ENCODE peak calls at places on chromosomes 7 and 10, in seven cellular contexts. E is naive B cell; Y is hippocampal formation; Q is hepatic stellate cell; C is NCI-H460; A is NCI-H2171; F is stimulated activated CD4-positive, alpha-beta T cell treated with anti-CD3 and anti-CD28 coated beads, Interleukin-2, amount 100 ng/mL, for 48 hours. O is an unnamed sample.

GRCh38 chr7:149245744-149246143 is 6.3 kb downstream of the ZNF212 start:
- DNase-seq in E (no peak), A (no peak), Q (no peak), C (no peak), Y (no peak), F (no peak), O (no peak)

GRCh38 chr10:31147220-31147608 is 115.5 kb upstream of the ZNF438 start:
- DNase-seq in C (no peak), A (no peak), Y (no peak), F (no peak), E (no peak), Q (peak; percentile 58), O (no peak)

GRCh38 chr7:112546723-112547513 is 66.1 kb downstream of the LSMEM1 start:
- DNase-seq in Y (no peak), A (no peak), F (no peak), E (no peak), Q (no peak), C (no peak), O (no peak)

GRCh38 chr10:78784454-78785414 is 284.0 kb upstream of the ZMIZ1 start:
- DNase-seq in F (no peak), E (no peak), A (no peak), C (no peak), Y (no peak), Q (no peak), O (no peak)

GRCh38 chr10:133080683-133081040 is 7.1 kb upstream of the ADGRA1 start:
- DNase-seq in Q (no peak), C (no peak), F (no peak), E (no peak), Y (no peak), A (no peak), O (no peak)

GRCh38 chr10:85603167-85603940 is 763.2 kb downstream of the GRID1 start:
- DNase-seq in E (no peak), A (no peak), Y (no peak), F (no peak), C (no peak), Q (no peak), O (no peak)

GRCh38 chr10:79142064-79142491 is 73.3 kb downstream of the ZMIZ1 start:
- DNase-seq in Y (no peak), A (no peak), E (no peak), F (no peak), Q (no peak), C (no peak), O (no peak)

GRCh38 chr10:127907411-127908105 is 655 bp downstream of the PTPRE start:
- DNase-seq in F (no peak), Q (no peak), E (peak; percentile 7), Y (peak; percentile 40), A (no peak), C (no peak), O (no peak)

GRCh38 chr7:158861004-158861787 is 4.8 kb downstream of the DYNC2I1 start:
- DNase-seq in E (no peak), C (no peak), Q (no peak), A (no peak), F (no peak), Y (no peak), O (no peak)

GRCh38 chr7:99788554-99788953 is 4.6 kb upstream of the CYP3A4 start:
- DNase-seq in F (no peak), E (no peak), C (no peak), A (no peak), Y (no peak), Q (no peak), O (no peak)